ENCODE peak calls at places on chromosome 7, in ten cellular contexts. R is EH, Q is A172, J is HFFc6, H is ovary, Z is NCI-H2107, X is fibroblast of the conjunctiva, T is Kasumi-1, O is NCI-H446, E is cardiac muscle cell. C is an unnamed sample.

GRCh38 chr7:16494955-16495719 is 29.6 kb upstream of the SOSTDC1 start:
- DNase-seq in R (no peak), Q (no peak), J (no peak), H (no peak), Z (no peak), X (no peak), T (no peak), O (no peak), E (no peak), C (no peak)

GRCh38 chr7:156602283-156602682 is 38.3 kb upstream of the RNF32 start:
- DNase-seq in R (no peak), Q (no peak), J (no peak), H (no peak), Z (no peak), X (no peak), T (no peak), O (no peak), E (no peak), C (no peak)

GRCh38 chr7:74655324-74655723 is 2.2 kb upstream of the GTF2I start:
- DNase-seq in R (no peak), Q (no peak), J (no peak), H (no peak), Z (no peak), X (no peak), T (no peak), O (no peak), E (no peak), C (no peak)

GRCh38 chr7:55405856-55406541 is 40.9 kb downstream of the LANCL2 start:
- DNase-seq in R (no peak), Q (no peak), J (no peak), H (no peak), Z (no peak), X (no peak), T (no peak), O (no peak), E (no peak), C (no peak)

GRCh38 chr7:1058821-1059199 is 14.5 kb downstream of the GPR146 start:
- DNase-seq in R (peak; percentile 4), Q (no peak), J (no peak), H (no peak), Z (peak; percentile 36), X (no peak), T (no peak), O (no peak), E (no peak), C (no peak)

GRCh38 chr7:36165059-36165458 is 12.0 kb downstream of the EEPD1 start:
- DNase-seq in R (peak; percentile 48), Q (no peak), J (no peak), H (no peak), Z (no peak), X (no peak), T (no peak), O (no peak), E (no peak), C (no peak)

GRCh38 chr7:150399861-150400778 is 21.0 kb downstream of the ZNF775 start:
- DNase-seq in R (peak; percentile 69), Q (peak; percentile 80), J (peak; percentile 62), H (no peak), Z (no peak), X (no peak), T (no peak), O (no peak), E (no peak), C (no peak)

GRCh38 chr7:114502454-114503254 is 88.0 kb downstream of the FOXP2 start:
- DNase-seq in R (peak; percentile 1), Q (peak; percentile 9), J (no peak), H (no peak), Z (no peak), X (peak; percentile 38), T (no peak), O (peak; percentile 55), E (no peak), C (no peak)

GRCh38 chr7:133207687-133208086 is 45.2 kb upstream of the EXOC4 start:
- DNase-seq in R (peak; percentile 15), Q (no peak), J (no peak), H (no peak), Z (no peak), X (peak; percentile 1), T (peak; percentile 84), O (no peak), E (no peak), C (no peak)

GRCh38 chr7:85091568-85091928 is 95.3 kb downstream of the SEMA3D start:
- DNase-seq in R (no peak), Q (no peak), J (no peak), H (no peak), Z (no peak), X (no peak), T (no peak), O (no peak), E (no peak), C (no peak)

C was measured in HFF-Myc.